ENCODE peak calls at places on chromosomes 4 and X, in ten cellular contexts. One of them, this sample, is unnamed.

GRCh38 chrX:10243056-10243455 is 86.3 kb downstream of the CLCN4 start:
- DNase-seq in pancreas: no peak
- DNase-seq in GM23338: no peak
- DNase-seq in sigmoid colon: no peak
- DNase-seq in PC-9: no peak
- DNase-seq in heart left ventricle: no peak
- DNase-seq in SK-N-SH: no peak
- DNase-seq in brain microvascular endothelial cell: no peak
- DNase-seq in astrocyte of the spinal cord: no peak
- DNase-seq in NB4: no peak
- DNase-seq in this sample: no peak

GRCh38 chr4:47271296-47271695 is 192.2 kb downstream of the COMMD8 start:
- DNase-seq in brain microvascular endothelial cell: no peak
- DNase-seq in heart left ventricle: no peak
- DNase-seq in astrocyte of the spinal cord: no peak
- DNase-seq in PC-9: no peak
- DNase-seq in sigmoid colon: no peak
- DNase-seq in pancreas: no peak
- DNase-seq in GM23338: no peak
- DNase-seq in NB4: no peak
- DNase-seq in SK-N-SH: no peak
- DNase-seq in this sample: no peak

GRCh38 chr4:143407475-143407874 is 70.8 kb downstream of the GAB1 start:
- DNase-seq in PC-9: no peak
- DNase-seq in NB4: no peak
- DNase-seq in brain microvascular endothelial cell: no peak
- DNase-seq in astrocyte of the spinal cord: no peak
- DNase-seq in sigmoid colon: no peak
- DNase-seq in GM23338: no peak
- DNase-seq in pancreas: no peak
- DNase-seq in SK-N-SH: no peak
- DNase-seq in heart left ventricle: no peak
- DNase-seq in this sample: no peak

GRCh38 chr4:101050836-101051205 is 296.5 kb downstream of the PPP3CA start:
- DNase-seq in pancreas: no peak
- DNase-seq in heart left ventricle: no peak
- DNase-seq in GM23338: no peak
- DNase-seq in PC-9: no peak
- DNase-seq in NB4: no peak
- DNase-seq in SK-N-SH: no peak
- DNase-seq in sigmoid colon: no peak
- DNase-seq in brain microvascular endothelial cell: no peak
- DNase-seq in astrocyte of the spinal cord: no peak
- DNase-seq in this sample: no peak

GRCh38 chr4:10622728-10623127 is 61.8 kb downstream of the CLNK start:
- DNase-seq in NB4: peak
- DNase-seq in brain microvascular endothelial cell: no peak
- DNase-seq in sigmoid colon: no peak
- DNase-seq in PC-9: no peak
- DNase-seq in SK-N-SH: no peak
- DNase-seq in pancreas: no peak
- DNase-seq in GM23338: peak
- DNase-seq in astrocyte of the spinal cord: no peak
- DNase-seq in heart left ventricle: no peak
- DNase-seq in this sample: no peak

GRCh38 chrX:38045697-38046096 is 39.3 kb downstream of the SYTL5 start:
- DNase-seq in heart left ventricle: no peak
- DNase-seq in brain microvascular endothelial cell: peak
- DNase-seq in sigmoid colon: no peak
- DNase-seq in PC-9: no peak
- DNase-seq in pancreas: no peak
- DNase-seq in NB4: no peak
- DNase-seq in GM23338: no peak
- DNase-seq in SK-N-SH: no peak
- DNase-seq in astrocyte of the spinal cord: no peak
- DNase-seq in this sample: no peak

GRCh38 chr4:88533937-88534750 is 10.6 kb upstream of the PYURF start:
- DNase-seq in astrocyte of the spinal cord: peak
- DNase-seq in sigmoid colon: no peak
- DNase-seq in brain microvascular endothelial cell: peak
- DNase-seq in GM23338: peak
- DNase-seq in heart left ventricle: no peak
- DNase-seq in NB4: no peak
- DNase-seq in pancreas: no peak
- DNase-seq in SK-N-SH: no peak
- DNase-seq in PC-9: peak
- DNase-seq in this sample: peak

GRCh38 chr4:63619771-63620170 is 789.5 kb downstream of the TECRL start:
- DNase-seq in brain microvascular endothelial cell: no peak
- DNase-seq in SK-N-SH: no peak
- DNase-seq in GM23338: no peak
- DNase-seq in astrocyte of the spinal cord: no peak
- DNase-seq in PC-9: no peak
- DNase-seq in heart left ventricle: no peak
- DNase-seq in NB4: no peak
- DNase-seq in pancreas: no peak
- DNase-seq in sigmoid colon: no peak
- DNase-seq in this sample: no peak

GRCh38 chr4:149885896-149886295 is 70.3 kb upstream of the IQCM start:
- DNase-seq in pancreas: no peak
- DNase-seq in PC-9: no peak
- DNase-seq in GM23338: no peak
- DNase-seq in brain microvascular endothelial cell: peak
- DNase-seq in sigmoid colon: no peak
- DNase-seq in NB4: no peak
- DNase-seq in heart left ventricle: no peak
- DNase-seq in SK-N-SH: no peak
- DNase-seq in astrocyte of the spinal cord: peak
- DNase-seq in this sample: no peak

GRCh38 chr4:136412708-136413107 is 1119.6 kb downstream of the PCDH18 start:
- DNase-seq in NB4: peak
- DNase-seq in brain microvascular endothelial cell: peak
- DNase-seq in PC-9: no peak
- DNase-seq in sigmoid colon: no peak
- DNase-seq in SK-N-SH: no peak
- DNase-seq in astrocyte of the spinal cord: peak
- DNase-seq in GM23338: no peak
- DNase-seq in heart left ventricle: no peak
- DNase-seq in pancreas: no peak
- DNase-seq in this sample: peak

GRCh38 chr4:73103799-73104503 is 34.4 kb upstream of the COX18 start:
- DNase-seq in SK-N-SH: no peak
- DNase-seq in GM23338: no peak
- DNase-seq in NB4: peak
- DNase-seq in pancreas: no peak
- DNase-seq in PC-9: no peak
- DNase-seq in astrocyte of the spinal cord: peak
- DNase-seq in brain microvascular endothelial cell: peak
- DNase-seq in heart left ventricle: no peak
- DNase-seq in sigmoid colon: no peak
- DNase-seq in this sample: no peak

GRCh38 chrX:18457000-18457399 is 31.6 kb downstream of the CDKL5 start:
- DNase-seq in GM23338: no peak
- DNase-seq in sigmoid colon: no peak
- DNase-seq in pancreas: no peak
- DNase-seq in heart left ventricle: no peak
- DNase-seq in brain microvascular endothelial cell: no peak
- DNase-seq in astrocyte of the spinal cord: no peak
- DNase-seq in PC-9: no peak
- DNase-seq in NB4: no peak
- DNase-seq in SK-N-SH: no peak
- DNase-seq in this sample: no peak

GRCh38 chr4:175371091-175371490 is 441.0 kb downstream of the GPM6A start:
- DNase-seq in pancreas: no peak
- DNase-seq in SK-N-SH: no peak
- DNase-seq in GM23338: no peak
- DNase-seq in PC-9: peak
- DNase-seq in NB4: no peak
- DNase-seq in brain microvascular endothelial cell: no peak
- DNase-seq in sigmoid colon: no peak
- DNase-seq in astrocyte of the spinal cord: no peak
- DNase-seq in heart left ventricle: no peak
- DNase-seq in this sample: no peak

GRCh38 chr4:144402176-144402575 is 243.8 kb upstream of the HHIP start:
- DNase-seq in sigmoid colon: no peak
- DNase-seq in GM23338: peak
- DNase-seq in NB4: no peak
- DNase-seq in heart left ventricle: no peak
- DNase-seq in SK-N-SH: no peak
- DNase-seq in astrocyte of the spinal cord: no peak
- DNase-seq in PC-9: no peak
- DNase-seq in pancreas: no peak
- DNase-seq in brain microvascular endothelial cell: no peak
- DNase-seq in this sample: no peak

GRCh38 chrX:152968193-152968592 is 25.7 kb downstream of the PNMA5 start:
- DNase-seq in GM23338: no peak
- DNase-seq in pancreas: peak
- DNase-seq in heart left ventricle: no peak
- DNase-seq in SK-N-SH: no peak
- DNase-seq in PC-9: no peak
- DNase-seq in sigmoid colon: no peak
- DNase-seq in NB4: no peak
- DNase-seq in brain microvascular endothelial cell: no peak
- DNase-seq in astrocyte of the spinal cord: no peak
- DNase-seq in this sample: no peak

GRCh38 chr4:5710065-5710961 is 688 bp upstream of the EVC start:
- DNase-seq in PC-9: no peak
- DNase-seq in heart left ventricle: no peak
- DNase-seq in NB4: no peak
- DNase-seq in SK-N-SH: peak
- DNase-seq in sigmoid colon: no peak
- DNase-seq in astrocyte of the spinal cord: peak
- DNase-seq in pancreas: no peak
- DNase-seq in GM23338: peak
- DNase-seq in brain microvascular endothelial cell: peak
- DNase-seq in this sample: no peak
- H3K4me3 ChIP-seq in PC-9: peak
- H3K4me3 ChIP-seq in heart left ventricle: peak
- H3K4me3 ChIP-seq in NB4: no peak
- H3K4me3 ChIP-seq in SK-N-SH: peak
- H3K4me3 ChIP-seq in sigmoid colon: peak
- H3K4me3 ChIP-seq in astrocyte of the spinal cord: peak
- H3K4me3 ChIP-seq in pancreas: peak
- H3K4me3 ChIP-seq in GM23338: peak
- H3K4me3 ChIP-seq in brain microvascular endothelial cell: peak
- H3K4me3 ChIP-seq in this sample: peak

DNA sequence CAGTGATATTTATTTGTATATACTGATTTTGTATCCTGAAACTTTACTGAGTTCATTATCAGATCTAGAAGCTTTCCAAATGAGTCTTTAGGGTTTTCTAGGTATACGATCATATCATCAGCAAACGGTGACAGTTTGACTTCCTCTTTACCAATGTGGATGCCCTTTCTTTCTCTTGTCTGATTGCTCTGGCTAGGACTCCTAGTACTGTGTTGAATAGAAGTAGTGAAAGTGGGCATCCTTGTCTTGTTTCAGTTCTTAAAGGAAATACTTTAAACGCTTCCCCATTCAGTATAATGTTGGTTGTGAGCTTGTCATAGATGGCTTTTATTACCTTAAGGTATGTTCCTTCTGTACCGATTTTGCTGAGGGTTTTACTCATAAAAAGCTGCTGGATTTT is 37.5 kb downstream of the CBR4 start:
- DNase-seq in NB4: no peak
- DNase-seq in GM23338: no peak
- DNase-seq in astrocyte of the spinal cord: no peak
- DNase-seq in heart left ventricle: no peak
- DNase-seq in PC-9: no peak
- DNase-seq in brain microvascular endothelial cell: no peak
- DNase-seq in sigmoid colon: no peak
- DNase-seq in SK-N-SH: no peak
- DNase-seq in pancreas: no peak
- DNase-seq in this sample: no peak
- TF ChIP-seq CTCF in NB4: no peak
- TF ChIP-seq CTCF in GM23338: no peak
- TF ChIP-seq CTCF in astrocyte of the spinal cord: no peak
- TF ChIP-seq CTCF in heart left ventricle: no peak
- TF ChIP-seq CTCF in PC-9: no peak
- TF ChIP-seq CTCF in brain microvascular endothelial cell: no peak
- TF ChIP-seq CTCF in sigmoid colon: no peak
- TF ChIP-seq CTCF in SK-N-SH: no peak
- TF ChIP-seq CTCF in pancreas: no peak
- TF ChIP-seq CTCF in this sample: no peak

GRCh38 chrX:154812341-154813101 is 7.2 kb upstream of the MPP1 start:
- DNase-seq in heart left ventricle: no peak
- DNase-seq in astrocyte of the spinal cord: no peak
- DNase-seq in pancreas: no peak
- DNase-seq in sigmoid colon: no peak
- DNase-seq in GM23338: no peak
- DNase-seq in brain microvascular endothelial cell: no peak
- DNase-seq in SK-N-SH: no peak
- DNase-seq in NB4: no peak
- DNase-seq in PC-9: no peak
- DNase-seq in this sample: no peak
- H3K4me3 ChIP-seq in heart left ventricle: no peak
- H3K4me3 ChIP-seq in astrocyte of the spinal cord: no peak
- H3K4me3 ChIP-seq in pancreas: no peak
- H3K4me3 ChIP-seq in sigmoid colon: no peak
- H3K4me3 ChIP-seq in GM23338: no peak
- H3K4me3 ChIP-seq in brain microvascular endothelial cell: no peak
- H3K4me3 ChIP-seq in SK-N-SH: no peak
- H3K4me3 ChIP-seq in NB4: no peak
- H3K4me3 ChIP-seq in PC-9: no peak
- H3K4me3 ChIP-seq in this sample: no peak

GRCh38 chr4:173545440-173545839 is 15.4 kb upstream of the HAND2 start:
- DNase-seq in heart left ventricle: no peak
- DNase-seq in PC-9: no peak
- DNase-seq in pancreas: no peak
- DNase-seq in astrocyte of the spinal cord: no peak
- DNase-seq in NB4: no peak
- DNase-seq in sigmoid colon: no peak
- DNase-seq in brain microvascular endothelial cell: no peak
- DNase-seq in SK-N-SH: no peak
- DNase-seq in GM23338: no peak
- DNase-seq in this sample: no peak
- TF ChIP-seq CTCF in heart left ventricle: no peak
- TF ChIP-seq CTCF in PC-9: no peak
- TF ChIP-seq CTCF in pancreas: no peak
- TF ChIP-seq CTCF in astrocyte of the spinal cord: no peak
- TF ChIP-seq CTCF in NB4: no peak
- TF ChIP-seq CTCF in sigmoid colon: no peak
- TF ChIP-seq CTCF in brain microvascular endothelial cell: no peak
- TF ChIP-seq CTCF in SK-N-SH: no peak
- TF ChIP-seq CTCF in GM23338: no peak
- TF ChIP-seq CTCF in this sample: no peak